ENCODE peak calls at places on chromosomes 1 and 21, in eight cellular contexts. L is globus pallidus, A is Calu3, U is EL, G is activated T-helper 1 cell treated with Interleukin-2 at 50 U/mL for 16 hours, Q is AG09309, S is fibroblast of lung, P is GM03348. C is an unnamed sample.
A peak's percentile ranks its signal among the peaks of the same experiment; 100 is the strongest.

GRCh38 chr1:41560496-41560895 is 76.0 kb upstream of the EDN2 start:
- DNase-seq in L (no peak), A (no peak), U (no peak), G (no peak), Q (no peak), S (no peak), P (no peak), C (no peak)

GRCh38 chr1:40313329-40313957 is 3.6 kb downstream of the COL9A2 start:
- DNase-seq in L (no peak), A (no peak), U (peak; percentile 72), G (no peak), Q (no peak), S (no peak), P (no peak), C (peak; percentile 38)

GRCh38 chr1:62082456-62083363 is 111.9 kb upstream of the L1TD1 start:
- DNase-seq in L (peak; percentile 13), A (peak; percentile 58), U (peak; percentile 43), G (no peak), Q (no peak), S (peak; percentile 15), P (peak; percentile 76), C (peak; percentile 49)

GRCh38 chr21:40832316-40832715 is 14.6 kb downstream of the DSCAM start:
- DNase-seq in L (no peak), A (no peak), U (no peak), G (no peak), Q (no peak), S (no peak), P (no peak), C (no peak)

GRCh38 chr1:44839561-44839960 is 3.5 kb downstream of the PTCH2 start:
- DNase-seq in L (no peak), A (no peak), U (no peak), G (no peak), Q (no peak), S (no peak), P (no peak), C (no peak)

GRCh38 chr1:5970623-5971273 is 21.5 kb downstream of the NPHP4 start:
- DNase-seq in L (no peak), A (no peak), U (no peak), G (no peak), Q (no peak), S (no peak), P (no peak), C (no peak)

GRCh38 chr1:244444854-244445253 is 6.9 kb downstream of the ADSS2 start:
- DNase-seq in L (no peak), A (no peak), U (no peak), G (no peak), Q (no peak), S (peak; percentile 20), P (peak; percentile 20), C (no peak)

GRCh38 chr1:241817331-241817792 is 30.6 kb upstream of the EXO1 start:
- DNase-seq in L (no peak), A (no peak), U (peak; percentile 78), G (no peak), Q (peak; percentile 47), S (peak; percentile 91), P (peak; percentile 15), C (no peak)

GRCh38 chr1:202225131-202225530 is 31.5 kb downstream of the LGR6 start:
- DNase-seq in L (no peak), A (no peak), U (no peak), G (no peak), Q (no peak), S (no peak), P (no peak), C (no peak)

GRCh38 chr1:201085902-201086735 is 26.1 kb downstream of the CACNA1S start:
- DNase-seq in L (peak; percentile 49), A (peak; percentile 85), U (peak; percentile 48), G (peak; percentile 15), Q (no peak), S (peak; percentile 10), P (peak; percentile 89), C (peak; percentile 73)

GRCh38 chr1:160874935-160875334 is 10.0 kb downstream of the ITLN1 start:
- DNase-seq in L (no peak), A (peak; percentile 28), U (no peak), G (no peak), Q (no peak), S (no peak), P (no peak), C (no peak)

GRCh38 chr21:44700101-44701022 is 3.4 kb downstream of the KRTAP10-12 start:
- DNase-seq in L (no peak), A (no peak), U (no peak), G (no peak), Q (no peak), S (no peak), P (no peak), C (no peak)

GRCh38 chr1:203284411-203285208 is 20.7 kb upstream of the BTG2 start:
- DNase-seq in L (no peak), A (no peak), U (no peak), G (no peak), Q (no peak), S (no peak), P (no peak), C (no peak)

GRCh38 chr1:26517766-26518049 is 11.9 kb upstream of the RPS6KA1 start:
- DNase-seq in L (no peak), A (no peak), U (no peak), G (no peak), Q (no peak), S (no peak), P (no peak), C (no peak)

GRCh38 chr1:16172964-16173446 is 17.1 kb upstream of the EPHA2 start:
- DNase-seq in L (no peak), A (no peak), U (peak; percentile 68), G (no peak), Q (no peak), S (peak; percentile 86), P (no peak), C (no peak)

GRCh38 chr1:171727778-171728177 is 14.1 kb downstream of the VAMP4 start:
- DNase-seq in L (no peak), A (no peak), U (no peak), G (no peak), Q (no peak), S (no peak), P (no peak), C (no peak)

GRCh38 chr1:19260211-19261138 is 8.9 kb downstream of the MRTO4 start:
- DNase-seq in L (no peak), A (no peak), U (peak; percentile 93), G (no peak), Q (peak; percentile 87), S (peak; percentile 89), P (peak; percentile 91), C (no peak)

GRCh38 chr1:66729130-66729922 is 22.9 kb upstream of the DYNLT5 start:
- DNase-seq in L (no peak), A (no peak), U (no peak), G (no peak), Q (no peak), S (no peak), P (no peak), C (no peak)

GRCh38 chr1:182601926-182602325 is 2.3 kb downstream of the RGS16 start:
- DNase-seq in L (no peak), A (no peak), U (no peak), G (no peak), Q (no peak), S (no peak), P (no peak), C (no peak)

GRCh38 chr1:77632216-77632615 is 50.2 kb downstream of the ZZZ3 start:
- DNase-seq in L (no peak), A (no peak), U (no peak), G (no peak), Q (no peak), S (no peak), P (no peak), C (no peak)

GRCh38 chr1:33569331-33569730 is 96.9 kb downstream of the ZSCAN20 start:
- DNase-seq in L (no peak), A (no peak), U (no peak), G (no peak), Q (no peak), S (no peak), P (no peak), C (no peak)

GRCh38 chr21:41851090-41851790 is 27.9 kb downstream of the PRDM15 start:
- DNase-seq in L (no peak), A (no peak), U (no peak), G (no peak), Q (no peak), S (no peak), P (no peak), C (no peak)

GRCh38 chr1:4527819-4528218 is 126.6 kb upstream of the AJAP1 start:
- DNase-seq in L (no peak), A (no peak), U (no peak), G (no peak), Q (no peak), S (no peak), P (no peak), C (no peak)

GRCh38 chr1:76862447-76862846 is 4.8 kb upstream of the ST6GALNAC5 start:
- DNase-seq in L (no peak), A (no peak), U (peak; percentile 92), G (no peak), Q (peak; percentile 45), S (peak; percentile 91), P (peak; percentile 76), C (no peak)

GRCh38 chr1:39955547-39956539 is 898 bp downstream of the MFSD2A start:
- DNase-seq in L (peak; percentile 20), A (peak; percentile 28), U (peak; percentile 74), G (peak; percentile 5), Q (no peak), S (peak; percentile 57), P (peak; percentile 72), C (peak; percentile 81)

GRCh38 chr1:6824665-6825368 is 39.6 kb downstream of the CAMTA1 start:
- DNase-seq in L (no peak), A (no peak), U (no peak), G (no peak), Q (no peak), S (no peak), P (no peak), C (no peak)

GRCh38 chr1:231630558-231631205 is 4.1 kb downstream of the DISC1 start:
- DNase-seq in L (no peak), A (no peak), U (peak; percentile 83), G (no peak), Q (peak; percentile 64), S (peak; percentile 65), P (peak; percentile 31), C (no peak)

GRCh38 chr1:177274687-177275211 is 104.0 kb downstream of the BRINP2 start:
- DNase-seq in L (no peak), A (peak; percentile 22), U (peak; percentile 13), G (no peak), Q (peak; percentile 54), S (peak; percentile 85), P (peak; percentile 65), C (no peak)

GRCh38 chr1:234214129-234214910 is 158.9 kb upstream of the COA6 start:
- DNase-seq in L (no peak), A (peak; percentile 36), U (peak; percentile 37), G (no peak), Q (no peak), S (peak; percentile 67), P (peak; percentile 57), C (peak; percentile 41)

GRCh38 chr1:105386489-105386888 is 1636.8 kb downstream of the AMY1C start:
- DNase-seq in L (no peak), A (no peak), U (no peak), G (no peak), Q (no peak), S (no peak), P (no peak), C (no peak)

GRCh38 chr1:199182151-199182843 is 543.5 kb downstream of the PTPRC start:
- DNase-seq in L (no peak), A (no peak), U (no peak), G (no peak), Q (no peak), S (peak; percentile 39), P (no peak), C (no peak)

GRCh38 chr1:230864441-230864840 is 3.9 kb downstream of the C1orf198 start:
- DNase-seq in L (no peak), A (no peak), U (no peak), G (no peak), Q (no peak), S (no peak), P (no peak), C (no peak)

GRCh38 chr21:44874240-44874496 is 678 bp upstream of the PTTG1IP start:
- DNase-seq in L (peak; percentile 40), A (no peak), U (no peak), G (no peak), Q (no peak), S (no peak), P (no peak), C (peak; percentile 38)